ENCODE peak calls at places on chromosomes 3 and 15, in six cellular contexts. One of them, this sample, is unnamed.

GRCh38 chr15:81160312-81161214 is 26.5 kb downstream of the CFAP161 start:
- DNase-seq in thoracic aorta: no peak
- DNase-seq in A172: peak
- DNase-seq in GM10248: no peak
- DNase-seq in stimulated activated CD8-positive, alpha-beta memory T cell treated with anti-CD3 and anti-CD28 coated beads, Interleukin-12 subunit alpha, Interleukin-12 subunit beta, amount 100 ng/mL, for 1 hour: no peak
- DNase-seq in ELR: no peak
- DNase-seq in this sample: peak

GRCh38 chr15:55786341-55786740 is 43.4 kb upstream of the PRTG start:
- DNase-seq in thoracic aorta: no peak
- DNase-seq in stimulated activated CD8-positive, alpha-beta memory T cell treated with anti-CD3 and anti-CD28 coated beads, Interleukin-12 subunit alpha, Interleukin-12 subunit beta, amount 100 ng/mL, for 1 hour: no peak
- DNase-seq in GM10248: no peak
- DNase-seq in ELR: no peak
- DNase-seq in A172: no peak
- DNase-seq in this sample: no peak

GRCh38 chr15:83443076-83443847 is 3.9 kb upstream of the SH3GL3 start:
- DNase-seq in stimulated activated CD8-positive, alpha-beta memory T cell treated with anti-CD3 and anti-CD28 coated beads, Interleukin-12 subunit alpha, Interleukin-12 subunit beta, amount 100 ng/mL, for 1 hour: no peak
- DNase-seq in thoracic aorta: no peak
- DNase-seq in ELR: no peak
- DNase-seq in A172: no peak
- DNase-seq in GM10248: no peak
- DNase-seq in this sample: no peak

GRCh38 chr3:7205535-7206331 is 344.8 kb downstream of the GRM7 start:
- DNase-seq in stimulated activated CD8-positive, alpha-beta memory T cell treated with anti-CD3 and anti-CD28 coated beads, Interleukin-12 subunit alpha, Interleukin-12 subunit beta, amount 100 ng/mL, for 1 hour: no peak
- DNase-seq in A172: no peak
- DNase-seq in thoracic aorta: no peak
- DNase-seq in GM10248: no peak
- DNase-seq in ELR: no peak
- DNase-seq in this sample: no peak

GRCh38 chr3:7144696-7145308 is 283.9 kb downstream of the GRM7 start:
- DNase-seq in thoracic aorta: no peak
- DNase-seq in stimulated activated CD8-positive, alpha-beta memory T cell treated with anti-CD3 and anti-CD28 coated beads, Interleukin-12 subunit alpha, Interleukin-12 subunit beta, amount 100 ng/mL, for 1 hour: no peak
- DNase-seq in ELR: no peak
- DNase-seq in GM10248: peak
- DNase-seq in A172: no peak
- DNase-seq in this sample: no peak

GRCh38 chr3:25033407-25034029 is 394.5 kb upstream of the RARB start:
- DNase-seq in A172: peak
- DNase-seq in stimulated activated CD8-positive, alpha-beta memory T cell treated with anti-CD3 and anti-CD28 coated beads, Interleukin-12 subunit alpha, Interleukin-12 subunit beta, amount 100 ng/mL, for 1 hour: no peak
- DNase-seq in thoracic aorta: no peak
- DNase-seq in GM10248: peak
- DNase-seq in ELR: peak
- DNase-seq in this sample: peak

GRCh38 chr15:27993996-27994775 is 104.9 kb downstream of the OCA2 start:
- DNase-seq in GM10248: no peak
- DNase-seq in stimulated activated CD8-positive, alpha-beta memory T cell treated with anti-CD3 and anti-CD28 coated beads, Interleukin-12 subunit alpha, Interleukin-12 subunit beta, amount 100 ng/mL, for 1 hour: no peak
- DNase-seq in thoracic aorta: no peak
- DNase-seq in ELR: no peak
- DNase-seq in A172: no peak
- DNase-seq in this sample: no peak

GRCh38 chr15:41506796-41507341 is 6.8 kb downstream of the LTK start:
- DNase-seq in ELR: no peak
- DNase-seq in stimulated activated CD8-positive, alpha-beta memory T cell treated with anti-CD3 and anti-CD28 coated beads, Interleukin-12 subunit alpha, Interleukin-12 subunit beta, amount 100 ng/mL, for 1 hour: no peak
- DNase-seq in GM10248: no peak
- DNase-seq in thoracic aorta: no peak
- DNase-seq in A172: no peak
- DNase-seq in this sample: no peak

GRCh38 chr3:107881517-107881916 is 209.3 kb downstream of the CD47 start:
- DNase-seq in A172: no peak
- DNase-seq in stimulated activated CD8-positive, alpha-beta memory T cell treated with anti-CD3 and anti-CD28 coated beads, Interleukin-12 subunit alpha, Interleukin-12 subunit beta, amount 100 ng/mL, for 1 hour: no peak
- DNase-seq in GM10248: no peak
- DNase-seq in ELR: no peak
- DNase-seq in thoracic aorta: no peak
- DNase-seq in this sample: no peak

GRCh38 chr3:134601539-134602439 is 49.0 kb downstream of the KY start:
- DNase-seq in ELR: peak
- DNase-seq in A172: peak
- DNase-seq in thoracic aorta: no peak
- DNase-seq in GM10248: no peak
- DNase-seq in stimulated activated CD8-positive, alpha-beta memory T cell treated with anti-CD3 and anti-CD28 coated beads, Interleukin-12 subunit alpha, Interleukin-12 subunit beta, amount 100 ng/mL, for 1 hour: no peak
- DNase-seq in this sample: peak

GRCh38 chr3:62332771-62333381 is 40.5 kb downstream of the FEZF2 start:
- DNase-seq in A172: no peak
- DNase-seq in GM10248: no peak
- DNase-seq in thoracic aorta: no peak
- DNase-seq in stimulated activated CD8-positive, alpha-beta memory T cell treated with anti-CD3 and anti-CD28 coated beads, Interleukin-12 subunit alpha, Interleukin-12 subunit beta, amount 100 ng/mL, for 1 hour: no peak
- DNase-seq in ELR: peak
- DNase-seq in this sample: peak

GRCh38 chr3:151226088-151226563 is 23.1 kb upstream of the GPR171 start:
- DNase-seq in ELR: peak
- DNase-seq in A172: peak
- DNase-seq in GM10248: no peak
- DNase-seq in thoracic aorta: no peak
- DNase-seq in stimulated activated CD8-positive, alpha-beta memory T cell treated with anti-CD3 and anti-CD28 coated beads, Interleukin-12 subunit alpha, Interleukin-12 subunit beta, amount 100 ng/mL, for 1 hour: no peak
- DNase-seq in this sample: no peak

GRCh38 chr3:162892921-162893793 is 1396.5 kb downstream of the OTOL1 start:
- DNase-seq in stimulated activated CD8-positive, alpha-beta memory T cell treated with anti-CD3 and anti-CD28 coated beads, Interleukin-12 subunit alpha, Interleukin-12 subunit beta, amount 100 ng/mL, for 1 hour: no peak
- DNase-seq in ELR: no peak
- DNase-seq in thoracic aorta: no peak
- DNase-seq in A172: no peak
- DNase-seq in GM10248: no peak
- DNase-seq in this sample: no peak

GRCh38 chr3:188156051-188156450 is 2.1 kb downstream of the LPP start:
- DNase-seq in ELR: no peak
- DNase-seq in thoracic aorta: no peak
- DNase-seq in GM10248: no peak
- DNase-seq in A172: no peak
- DNase-seq in stimulated activated CD8-positive, alpha-beta memory T cell treated with anti-CD3 and anti-CD28 coated beads, Interleukin-12 subunit alpha, Interleukin-12 subunit beta, amount 100 ng/mL, for 1 hour: no peak
- DNase-seq in this sample: no peak

GRCh38 chr15:101252836-101253235 is 988 bp upstream of the CHSY1 start:
- DNase-seq in A172: no peak
- DNase-seq in stimulated activated CD8-positive, alpha-beta memory T cell treated with anti-CD3 and anti-CD28 coated beads, Interleukin-12 subunit alpha, Interleukin-12 subunit beta, amount 100 ng/mL, for 1 hour: no peak
- DNase-seq in GM10248: no peak
- DNase-seq in ELR: no peak
- DNase-seq in thoracic aorta: no peak
- DNase-seq in this sample: no peak

GRCh38 chr3:5071061-5071460 is 51.0 kb upstream of the ARL8B start:
- DNase-seq in thoracic aorta: no peak
- DNase-seq in stimulated activated CD8-positive, alpha-beta memory T cell treated with anti-CD3 and anti-CD28 coated beads, Interleukin-12 subunit alpha, Interleukin-12 subunit beta, amount 100 ng/mL, for 1 hour: no peak
- DNase-seq in GM10248: no peak
- DNase-seq in A172: peak
- DNase-seq in ELR: peak
- DNase-seq in this sample: peak

GRCh38 chr3:52438104-52438376 is 6.9 kb downstream of the SEMA3G start:
- DNase-seq in thoracic aorta: no peak
- DNase-seq in A172: no peak
- DNase-seq in stimulated activated CD8-positive, alpha-beta memory T cell treated with anti-CD3 and anti-CD28 coated beads, Interleukin-12 subunit alpha, Interleukin-12 subunit beta, amount 100 ng/mL, for 1 hour: no peak
- DNase-seq in GM10248: no peak
- DNase-seq in ELR: no peak
- DNase-seq in this sample: no peak

GRCh38 chr3:174710622-174711021 is 148.5 kb upstream of the NAALADL2 start:
- DNase-seq in stimulated activated CD8-positive, alpha-beta memory T cell treated with anti-CD3 and anti-CD28 coated beads, Interleukin-12 subunit alpha, Interleukin-12 subunit beta, amount 100 ng/mL, for 1 hour: no peak
- DNase-seq in GM10248: no peak
- DNase-seq in A172: no peak
- DNase-seq in ELR: no peak
- DNase-seq in thoracic aorta: no peak
- DNase-seq in this sample: no peak

GRCh38 chr3:115760722-115761121 is 137.4 kb downstream of the GAP43 start:
- DNase-seq in ELR: no peak
- DNase-seq in thoracic aorta: no peak
- DNase-seq in stimulated activated CD8-positive, alpha-beta memory T cell treated with anti-CD3 and anti-CD28 coated beads, Interleukin-12 subunit alpha, Interleukin-12 subunit beta, amount 100 ng/mL, for 1 hour: no peak
- DNase-seq in A172: no peak
- DNase-seq in GM10248: no peak
- DNase-seq in this sample: no peak

GRCh38 chr3:8536106-8537052 is 34.8 kb downstream of the LMCD1 start:
- DNase-seq in A172: no peak
- DNase-seq in stimulated activated CD8-positive, alpha-beta memory T cell treated with anti-CD3 and anti-CD28 coated beads, Interleukin-12 subunit alpha, Interleukin-12 subunit beta, amount 100 ng/mL, for 1 hour: no peak
- DNase-seq in ELR: peak
- DNase-seq in thoracic aorta: no peak
- DNase-seq in GM10248: no peak
- DNase-seq in this sample: no peak

GRCh38 chr15:79212589-79213139 is 69.9 kb upstream of the ANKRD34C start:
- DNase-seq in stimulated activated CD8-positive, alpha-beta memory T cell treated with anti-CD3 and anti-CD28 coated beads, Interleukin-12 subunit alpha, Interleukin-12 subunit beta, amount 100 ng/mL, for 1 hour: no peak
- DNase-seq in A172: no peak
- DNase-seq in ELR: peak
- DNase-seq in thoracic aorta: no peak
- DNase-seq in GM10248: no peak
- DNase-seq in this sample: no peak

GRCh38 chr3:71195492-71195891 is 388.0 kb downstream of the FOXP1 start:
- DNase-seq in A172: no peak
- DNase-seq in stimulated activated CD8-positive, alpha-beta memory T cell treated with anti-CD3 and anti-CD28 coated beads, Interleukin-12 subunit alpha, Interleukin-12 subunit beta, amount 100 ng/mL, for 1 hour: no peak
- DNase-seq in ELR: peak
- DNase-seq in GM10248: no peak
- DNase-seq in thoracic aorta: no peak
- DNase-seq in this sample: no peak

GRCh38 chr3:179045719-179046402 is 25.7 kb downstream of the ZMAT3 start:
- DNase-seq in thoracic aorta: no peak
- DNase-seq in stimulated activated CD8-positive, alpha-beta memory T cell treated with anti-CD3 and anti-CD28 coated beads, Interleukin-12 subunit alpha, Interleukin-12 subunit beta, amount 100 ng/mL, for 1 hour: no peak
- DNase-seq in A172: no peak
- DNase-seq in ELR: no peak
- DNase-seq in GM10248: peak
- DNase-seq in this sample: no peak

GRCh38 chr3:46284981-46285683 is 42.9 kb downstream of the CCR3 start:
- DNase-seq in thoracic aorta: no peak
- DNase-seq in stimulated activated CD8-positive, alpha-beta memory T cell treated with anti-CD3 and anti-CD28 coated beads, Interleukin-12 subunit alpha, Interleukin-12 subunit beta, amount 100 ng/mL, for 1 hour: peak
- DNase-seq in GM10248: no peak
- DNase-seq in ELR: peak
- DNase-seq in A172: peak
- DNase-seq in this sample: no peak

GRCh38 chr3:97895216-97895615 is 73.4 kb downstream of the CRYBG3 start:
- DNase-seq in ELR: no peak
- DNase-seq in A172: no peak
- DNase-seq in thoracic aorta: no peak
- DNase-seq in stimulated activated CD8-positive, alpha-beta memory T cell treated with anti-CD3 and anti-CD28 coated beads, Interleukin-12 subunit alpha, Interleukin-12 subunit beta, amount 100 ng/mL, for 1 hour: no peak
- DNase-seq in GM10248: no peak
- DNase-seq in this sample: no peak

GRCh38 chr3:43770426-43771103 is 79.8 kb downstream of the ABHD5 start:
- DNase-seq in ELR: peak
- DNase-seq in A172: peak
- DNase-seq in thoracic aorta: peak
- DNase-seq in GM10248: no peak
- DNase-seq in stimulated activated CD8-positive, alpha-beta memory T cell treated with anti-CD3 and anti-CD28 coated beads, Interleukin-12 subunit alpha, Interleukin-12 subunit beta, amount 100 ng/mL, for 1 hour: no peak
- DNase-seq in this sample: no peak

GRCh38 chr15:97867870-97868269 is 92.6 kb upstream of the ARRDC4 start:
- DNase-seq in A172: no peak
- DNase-seq in ELR: no peak
- DNase-seq in stimulated activated CD8-positive, alpha-beta memory T cell treated with anti-CD3 and anti-CD28 coated beads, Interleukin-12 subunit alpha, Interleukin-12 subunit beta, amount 100 ng/mL, for 1 hour: no peak
- DNase-seq in thoracic aorta: no peak
- DNase-seq in GM10248: no peak
- DNase-seq in this sample: no peak

GRCh38 chr3:181279239-181279565 is 289.7 kb upstream of the DNAJC19 start:
- DNase-seq in thoracic aorta: no peak
- DNase-seq in ELR: no peak
- DNase-seq in GM10248: no peak
- DNase-seq in A172: no peak
- DNase-seq in stimulated activated CD8-positive, alpha-beta memory T cell treated with anti-CD3 and anti-CD28 coated beads, Interleukin-12 subunit alpha, Interleukin-12 subunit beta, amount 100 ng/mL, for 1 hour: no peak
- DNase-seq in this sample: peak

GRCh38 chr15:92714071-92714456 is 58.5 kb upstream of the FAM174B start:
- DNase-seq in A172: peak
- DNase-seq in thoracic aorta: no peak
- DNase-seq in stimulated activated CD8-positive, alpha-beta memory T cell treated with anti-CD3 and anti-CD28 coated beads, Interleukin-12 subunit alpha, Interleukin-12 subunit beta, amount 100 ng/mL, for 1 hour: no peak
- DNase-seq in GM10248: no peak
- DNase-seq in ELR: peak
- DNase-seq in this sample: peak

GRCh38 chr3:102378216-102378615 is 56.6 kb upstream of the ZPLD1 start:
- DNase-seq in ELR: no peak
- DNase-seq in A172: no peak
- DNase-seq in thoracic aorta: no peak
- DNase-seq in GM10248: no peak
- DNase-seq in stimulated activated CD8-positive, alpha-beta memory T cell treated with anti-CD3 and anti-CD28 coated beads, Interleukin-12 subunit alpha, Interleukin-12 subunit beta, amount 100 ng/mL, for 1 hour: no peak
- DNase-seq in this sample: no peak

GRCh38 chr3:33541918-33542317 is 101.7 kb upstream of the UBP1 start:
- DNase-seq in A172: no peak
- DNase-seq in GM10248: no peak
- DNase-seq in ELR: peak
- DNase-seq in thoracic aorta: no peak
- DNase-seq in stimulated activated CD8-positive, alpha-beta memory T cell treated with anti-CD3 and anti-CD28 coated beads, Interleukin-12 subunit alpha, Interleukin-12 subunit beta, amount 100 ng/mL, for 1 hour: no peak
- DNase-seq in this sample: no peak

This sample was measured in Ammon's horn.